ENCODE peak calls at places on chromosomes 6 and 20, in eight cellular contexts. One of them, this sample, is unnamed.

GRCh38 chr6:28867078-28867414 is 56.7 kb downstream of the TRIM27 start:
- DNase-seq in brain microvascular endothelial cell: no peak
- DNase-seq in cardiac fibroblast: peak; percentile 9
- DNase-seq in AG09309: no peak
- DNase-seq in GM06990: no peak
- DNase-seq in AG04449: no peak
- DNase-seq in GM12865: peak; percentile 51
- DNase-seq in GM23338: no peak
- DNase-seq in this sample: no peak

GRCh38 chr6:2140438-2141128 is 104.8 kb downstream of the GMDS start:
- DNase-seq in AG09309: no peak
- DNase-seq in AG04449: no peak
- DNase-seq in cardiac fibroblast: no peak
- DNase-seq in GM23338: peak; percentile 84
- DNase-seq in GM12865: no peak
- DNase-seq in brain microvascular endothelial cell: no peak
- DNase-seq in GM06990: no peak
- DNase-seq in this sample: no peak

GRCh38 chr20:3980260-3981131 is 34.9 kb downstream of the RNF24 start:
- DNase-seq in cardiac fibroblast: peak; percentile 61
- DNase-seq in AG09309: peak; percentile 52
- DNase-seq in brain microvascular endothelial cell: peak; percentile 22
- DNase-seq in AG04449: no peak
- DNase-seq in GM23338: peak; percentile 7
- DNase-seq in GM12865: peak; percentile 29
- DNase-seq in GM06990: peak; percentile 11
- DNase-seq in this sample: peak; percentile 26

GRCh38 chr6:68108243-68108835 is 526.7 kb upstream of the ADGRB3 start:
- DNase-seq in GM23338: no peak
- DNase-seq in cardiac fibroblast: peak; percentile 30
- DNase-seq in brain microvascular endothelial cell: peak; percentile 0
- DNase-seq in GM06990: no peak
- DNase-seq in AG09309: no peak
- DNase-seq in GM12865: peak; percentile 13
- DNase-seq in AG04449: peak; percentile 41
- DNase-seq in this sample: no peak

GRCh38 chr20:52494244-52494643 is 302.7 kb upstream of the ZFP64 start:
- DNase-seq in AG04449: peak; percentile 95
- DNase-seq in brain microvascular endothelial cell: peak; percentile 46
- DNase-seq in GM06990: no peak
- DNase-seq in AG09309: peak; percentile 91
- DNase-seq in GM23338: no peak
- DNase-seq in GM12865: no peak
- DNase-seq in cardiac fibroblast: peak; percentile 81
- DNase-seq in this sample: no peak

GRCh38 chr6:33075568-33076405 is at the start of gene HLA-DPB1:
- DNase-seq in GM06990: peak; percentile 76
- DNase-seq in cardiac fibroblast: peak; percentile 67
- DNase-seq in AG09309: peak; percentile 4
- DNase-seq in GM12865: peak; percentile 91
- DNase-seq in GM23338: peak; percentile 50
- DNase-seq in AG04449: no peak
- DNase-seq in brain microvascular endothelial cell: peak; percentile 65
- DNase-seq in this sample: no peak

GRCh38 chr20:37976862-37977261 is 56.4 kb downstream of the TTI1 start:
- DNase-seq in brain microvascular endothelial cell: no peak
- DNase-seq in GM12865: no peak
- DNase-seq in cardiac fibroblast: no peak
- DNase-seq in AG04449: no peak
- DNase-seq in GM06990: no peak
- DNase-seq in GM23338: peak; percentile 46
- DNase-seq in AG09309: no peak
- DNase-seq in this sample: no peak

GRCh38 chr6:141848029-141848890 is 284.5 kb upstream of the GJE1 start:
- DNase-seq in brain microvascular endothelial cell: no peak
- DNase-seq in GM12865: no peak
- DNase-seq in cardiac fibroblast: no peak
- DNase-seq in AG09309: no peak
- DNase-seq in GM06990: no peak
- DNase-seq in AG04449: no peak
- DNase-seq in GM23338: no peak
- DNase-seq in this sample: no peak

GRCh38 chr6:85493389-85493788 is 43.5 kb downstream of the NT5E start:
- DNase-seq in GM12865: no peak
- DNase-seq in AG04449: no peak
- DNase-seq in AG09309: no peak
- DNase-seq in brain microvascular endothelial cell: no peak
- DNase-seq in GM23338: no peak
- DNase-seq in GM06990: no peak
- DNase-seq in cardiac fibroblast: no peak
- DNase-seq in this sample: no peak

GRCh38 chr6:167550936-167551633 is 226.2 kb downstream of the TTLL2 start:
- DNase-seq in AG04449: no peak
- DNase-seq in AG09309: no peak
- DNase-seq in brain microvascular endothelial cell: no peak
- DNase-seq in GM23338: no peak
- DNase-seq in GM06990: no peak
- DNase-seq in cardiac fibroblast: peak; percentile 83
- DNase-seq in GM12865: no peak
- DNase-seq in this sample: peak; percentile 96

GRCh38 chr6:119325559-119326240 is 23.9 kb downstream of the MAN1A1 start:
- DNase-seq in GM23338: no peak
- DNase-seq in AG04449: no peak
- DNase-seq in AG09309: no peak
- DNase-seq in brain microvascular endothelial cell: no peak
- DNase-seq in cardiac fibroblast: no peak
- DNase-seq in GM12865: no peak
- DNase-seq in GM06990: no peak
- DNase-seq in this sample: no peak

GRCh38 chr6:2396856-2397640 is 151.6 kb upstream of the GMDS start:
- DNase-seq in AG04449: no peak
- DNase-seq in brain microvascular endothelial cell: peak; percentile 25
- DNase-seq in AG09309: peak; percentile 46
- DNase-seq in cardiac fibroblast: peak; percentile 57
- DNase-seq in GM06990: no peak
- DNase-seq in GM23338: no peak
- DNase-seq in GM12865: no peak
- DNase-seq in this sample: no peak

GRCh38 chr6:110658621-110659211 is 156.6 kb downstream of the CDK19 start:
- DNase-seq in brain microvascular endothelial cell: no peak
- DNase-seq in AG04449: no peak
- DNase-seq in GM06990: no peak
- DNase-seq in cardiac fibroblast: no peak
- DNase-seq in GM12865: no peak
- DNase-seq in AG09309: no peak
- DNase-seq in GM23338: no peak
- DNase-seq in this sample: no peak

GRCh38 chr6:8810325-8810724 is 375.0 kb upstream of the SLC35B3 start:
- DNase-seq in cardiac fibroblast: no peak
- DNase-seq in GM12865: no peak
- DNase-seq in AG04449: no peak
- DNase-seq in GM23338: no peak
- DNase-seq in GM06990: no peak
- DNase-seq in brain microvascular endothelial cell: no peak
- DNase-seq in AG09309: no peak
- DNase-seq in this sample: no peak

GRCh38 chr6:29926081-29926794 is 16.1 kb upstream of the HLA-A start:
- DNase-seq in GM23338: peak; percentile 64
- DNase-seq in GM12865: peak; percentile 25
- DNase-seq in AG04449: no peak
- DNase-seq in cardiac fibroblast: peak; percentile 24
- DNase-seq in brain microvascular endothelial cell: no peak
- DNase-seq in GM06990: peak; percentile 53
- DNase-seq in AG09309: no peak
- DNase-seq in this sample: peak; percentile 49
- H3K4me3 ChIP-seq in GM23338: peak overlapping the region; percentile 76
- H3K4me3 ChIP-seq in GM12865: no peak overlapping the region
- H3K4me3 ChIP-seq in AG04449: peak overlapping the region; percentile 67
- H3K4me3 ChIP-seq in cardiac fibroblast: peak overlapping the region; percentile 60
- H3K4me3 ChIP-seq in brain microvascular endothelial cell: peak overlapping the region; percentile 77
- H3K4me3 ChIP-seq in GM06990: peak overlapping the region; percentile 74
- H3K4me3 ChIP-seq in AG09309: peak overlapping the region; percentile 78
- H3K4me3 ChIP-seq in this sample: peak overlapping the region; percentile 76

DNA sequence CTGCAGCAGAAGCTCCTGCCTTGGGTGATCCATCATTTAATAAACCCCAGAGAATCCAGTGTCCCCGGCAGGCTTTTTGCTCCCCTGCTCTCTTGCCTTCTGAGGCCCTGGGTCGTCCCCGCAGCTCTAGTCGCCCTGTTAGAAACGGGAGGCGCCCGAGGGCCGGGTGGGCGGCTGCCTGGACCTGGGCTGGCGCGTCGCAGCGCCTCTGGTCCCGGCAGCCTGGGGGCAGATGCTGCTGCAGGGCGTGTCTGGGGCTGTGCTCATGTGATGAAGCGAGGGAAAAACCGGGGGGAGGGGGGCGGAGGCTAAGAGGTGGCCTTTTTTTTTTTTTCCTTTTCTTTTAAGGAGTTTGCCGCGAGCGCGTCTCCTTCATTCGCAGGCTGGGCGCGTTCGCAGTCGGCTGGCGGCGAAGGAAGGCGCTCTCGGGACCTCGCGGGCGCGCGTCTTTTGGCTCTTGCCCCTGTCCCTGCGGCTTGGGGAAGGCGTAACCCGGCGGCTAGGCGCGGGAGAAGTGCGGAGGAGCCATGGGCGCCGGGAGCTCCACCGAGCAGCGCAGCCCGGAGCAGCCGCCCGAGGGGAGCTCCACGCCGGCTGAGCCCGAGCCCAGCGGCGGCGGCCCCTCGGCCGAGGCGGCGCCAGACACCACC is 394 bp downstream of the AKAP12 start:
- DNase-seq in AG04449: no peak
- DNase-seq in brain microvascular endothelial cell: peak; percentile 90
- DNase-seq in AG09309: no peak
- DNase-seq in GM23338: peak; percentile 96
- DNase-seq in GM12865: peak; percentile 3
- DNase-seq in cardiac fibroblast: peak; percentile 82
- DNase-seq in GM06990: peak; percentile 18
- DNase-seq in this sample: peak; percentile 92
- TF ChIP-seq CTCF in AG04449: peak; percentile 7
- TF ChIP-seq CTCF in brain microvascular endothelial cell: peak; percentile 9
- TF ChIP-seq CTCF in AG09309: no peak
- TF ChIP-seq CTCF in GM23338: no peak
- TF ChIP-seq CTCF in GM12865: no peak
- TF ChIP-seq CTCF in cardiac fibroblast: no peak
- TF ChIP-seq CTCF in GM06990: no peak
- TF ChIP-seq CTCF in this sample: no peak

DNA sequence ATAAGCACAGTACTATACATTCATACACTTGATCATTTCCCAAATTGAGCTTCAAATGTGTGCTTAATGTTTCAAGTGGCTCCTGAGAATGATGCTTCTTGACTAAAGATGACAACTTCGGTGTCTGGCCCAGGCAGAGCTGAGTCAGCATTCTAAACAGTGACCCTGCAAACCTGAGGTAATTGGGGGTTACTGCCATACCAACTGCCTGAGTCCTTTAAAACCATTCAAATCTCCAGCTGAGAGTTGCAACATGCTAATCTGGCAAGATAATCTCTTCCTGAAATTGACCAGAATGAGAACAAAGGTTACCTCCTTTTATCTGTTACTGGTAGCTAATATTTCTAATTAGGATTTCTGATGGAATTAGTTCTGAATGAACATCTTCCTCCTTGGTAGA is 8.2 kb downstream of the BACH2 start:
- DNase-seq in AG04449: no peak
- DNase-seq in GM06990: no peak
- DNase-seq in brain microvascular endothelial cell: peak; percentile 16
- DNase-seq in GM12865: no peak
- DNase-seq in AG09309: no peak
- DNase-seq in GM23338: peak; percentile 43
- DNase-seq in cardiac fibroblast: no peak
- DNase-seq in this sample: no peak
- H3K4me3 ChIP-seq in AG04449: no peak overlapping the region
- H3K4me3 ChIP-seq in GM06990: no peak overlapping the region
- H3K4me3 ChIP-seq in brain microvascular endothelial cell: no peak overlapping the region
- H3K4me3 ChIP-seq in GM12865: no peak overlapping the region
- H3K4me3 ChIP-seq in AG09309: no peak overlapping the region
- H3K4me3 ChIP-seq in GM23338: no peak overlapping the region
- H3K4me3 ChIP-seq in cardiac fibroblast: no peak overlapping the region
- H3K4me3 ChIP-seq in this sample: no peak overlapping the region

GRCh38 chr6:65566117-65566516 is 140.9 kb downstream of the EYS start:
- DNase-seq in GM23338: peak; percentile 72
- DNase-seq in AG04449: no peak
- DNase-seq in GM06990: no peak
- DNase-seq in GM12865: no peak
- DNase-seq in cardiac fibroblast: no peak
- DNase-seq in AG09309: no peak
- DNase-seq in brain microvascular endothelial cell: no peak
- DNase-seq in this sample: no peak
- TF ChIP-seq CTCF in GM23338: peak; percentile 78
- TF ChIP-seq CTCF in AG04449: no peak
- TF ChIP-seq CTCF in GM06990: no peak
- TF ChIP-seq CTCF in GM12865: no peak
- TF ChIP-seq CTCF in cardiac fibroblast: no peak
- TF ChIP-seq CTCF in AG09309: no peak
- TF ChIP-seq CTCF in brain microvascular endothelial cell: no peak
- TF ChIP-seq CTCF in this sample: no peak

DNA sequence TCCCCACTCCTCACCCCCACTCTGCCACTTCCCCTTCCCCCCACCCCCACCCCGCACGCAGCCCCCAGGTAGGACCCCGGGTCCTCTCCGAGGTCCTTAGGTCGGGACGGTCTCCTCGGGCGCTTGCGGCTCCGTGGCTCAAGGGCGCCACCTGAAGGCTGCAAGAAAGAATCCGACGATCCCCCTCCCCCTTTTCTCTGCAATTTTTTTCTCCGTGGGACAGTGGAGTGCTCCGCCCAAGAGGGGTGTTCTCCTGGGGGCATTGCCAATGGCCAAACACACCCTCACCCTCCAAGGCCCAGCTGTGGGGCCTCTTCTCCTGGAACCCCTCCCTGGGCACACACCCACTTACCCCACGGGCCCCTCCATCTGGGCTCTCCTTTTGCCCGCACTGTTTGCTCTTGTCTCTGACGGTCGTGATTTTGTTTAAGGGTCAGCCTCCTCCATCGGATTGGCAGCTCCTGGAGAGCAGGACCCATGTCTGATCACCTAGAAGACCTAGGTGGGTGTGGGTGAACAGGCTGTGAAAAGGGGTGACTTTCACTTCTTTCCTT is 1.1 kb upstream of the TMEM74B start:
- DNase-seq in GM23338: peak; percentile 81
- DNase-seq in GM06990: no peak
- DNase-seq in GM12865: peak; percentile 57
- DNase-seq in AG04449: no peak
- DNase-seq in cardiac fibroblast: peak; percentile 51
- DNase-seq in AG09309: no peak
- DNase-seq in brain microvascular endothelial cell: no peak
- DNase-seq in this sample: no peak
- H3K4me3 ChIP-seq in GM23338: peak overlapping the region; percentile 64
- H3K4me3 ChIP-seq in GM06990: peak overlapping the region; percentile 42
- H3K4me3 ChIP-seq in GM12865: no peak overlapping the region
- H3K4me3 ChIP-seq in AG04449: peak overlapping the region; percentile 40
- H3K4me3 ChIP-seq in cardiac fibroblast: no peak overlapping the region
- H3K4me3 ChIP-seq in AG09309: peak overlapping the region; percentile 34
- H3K4me3 ChIP-seq in brain microvascular endothelial cell: peak overlapping the region; percentile 33
- H3K4me3 ChIP-seq in this sample: no peak overlapping the region

This sample was measured in ovary.